ENCODE peak calls at places on chromosomes 13 and 19, in seven cellular contexts. R is hepatic stellate cell; H is T-helper 9 cell; U is GM12865; I is neural crest cell; F is stimulated activated CD4-positive, alpha-beta T cell treated with anti-CD3 and anti-CD28 coated beads, Interleukin-1b, Interleukin-23, amount 100 ng/mL, for 1 hour; K is mammary epithelial cell. J is an unnamed sample.

GRCh38 chr13:75803175-75803611 is 167.1 kb downstream of the LMO7 start:
- DNase-seq in R (no peak), H (no peak), U (peak), I (no peak), F (no peak), K (no peak), J (no peak)

GRCh38 chr19:3275583-3276340 is 51.3 kb downstream of the CELF5 start:
- DNase-seq in R (peak), H (peak), U (peak), I (peak), F (peak), K (peak), J (peak)

GRCh38 chr13:110329258-110329657 is 22.2 kb downstream of the COL4A2 start:
- DNase-seq in R (no peak), H (no peak), U (no peak), I (no peak), F (no peak), K (no peak), J (no peak)

GRCh38 chr19:45173816-45174215 is 4.2 kb downstream of the TRAPPC6A start:
- DNase-seq in R (no peak), H (no peak), U (no peak), I (no peak), F (no peak), K (peak), J (no peak)

GRCh38 chr19:49823472-49823871 is 5.4 kb downstream of the MED25 start:
- DNase-seq in R (no peak), H (no peak), U (no peak), I (no peak), F (no peak), K (no peak), J (no peak)

GRCh38 chr19:47436712-47437401 is 17.5 kb upstream of the MEIS3 start:
- DNase-seq in R (peak), H (peak), U (peak), I (peak), F (peak), K (peak), J (peak)

GRCh38 chr19:29887498-29887897 is 54.5 kb upstream of the URI1 start:
- DNase-seq in R (no peak), H (no peak), U (no peak), I (no peak), F (no peak), K (no peak), J (peak)

GRCh38 chr19:56995298-56995697 is 124.5 kb upstream of the USP29 start:
- DNase-seq in R (no peak), H (no peak), U (no peak), I (no peak), F (no peak), K (no peak), J (no peak)

GRCh38 chr13:27927444-27928352 is 7.9 kb downstream of the PDX1 start:
- DNase-seq in R (no peak), H (no peak), U (no peak), I (no peak), F (no peak), K (no peak), J (no peak)

GRCh38 chr13:38902551-38902950 is 88.1 kb downstream of the STOML3 start:
- DNase-seq in R (no peak), H (no peak), U (no peak), I (no peak), F (no peak), K (peak), J (no peak)

GRCh38 chr19:23474172-23474571 is 78.9 kb upstream of the ZNF91 start:
- DNase-seq in R (no peak), H (no peak), U (no peak), I (no peak), F (no peak), K (no peak), J (no peak)

J was measured in NB4.